ENCODE peak calls at places on chromosome X, in seven cellular contexts. N, Q, L, K, Y, G and C are unnamed samples. For H3K4me1 and H3K27me3, the result is how much of the 10 kb centered on the place peaks cover.

GRCh38 chrX:1727531-1728027 is 112.7 kb downstream of the ASMT start:
- DNase-seq in N (no peak), Q (peak), L (peak), K (no peak), Y (peak), G (no peak), C (no peak)

GRCh38 chrX:12241026-12241425 is 102.8 kb downstream of the FRMPD4 start:
- DNase-seq in N (no peak), Q (no peak), L (no peak), K (no peak), Y (no peak), G (peak), C (no peak)

GRCh38 chrX:23514082-23514481 is 153.2 kb upstream of the PRDX4 start:
- DNase-seq in N (no peak), Q (no peak), L (no peak), K (no peak), Y (no peak), G (no peak), C (no peak)

GRCh38 chrX:76420237-76420636 is 7.3 kb upstream of the MAGEE1 start:
- DNase-seq in N (no peak), Q (no peak), L (no peak), K (no peak), Y (no peak), G (no peak), C (no peak)

GRCh38 chrX:7146026-7146702 is 1.3 kb upstream of the STS start:
- DNase-seq in N (no peak), Q (no peak), L (no peak), K (no peak), Y (no peak), G (no peak), C (no peak)

GRCh38 chrX:125505207-125505606 is 185.5 kb downstream of the TEX13C start:
- DNase-seq in N (no peak), Q (no peak), L (no peak), K (no peak), Y (no peak), G (no peak), C (no peak)

GRCh38 chrX:13506574-13506973 is 62.8 kb upstream of the EGFL6 start:
- DNase-seq in N (no peak), Q (peak), L (no peak), K (peak), Y (no peak), G (peak), C (peak)

GRCh38 chrX:98068210-98068609 is 1184.5 kb downstream of the RPA4 start:
- DNase-seq in N (no peak), Q (no peak), L (no peak), K (no peak), Y (no peak), G (no peak), C (no peak)

GRCh38 chrX:117305168-117305766 is 811.3 kb downstream of the KLHL13 start:
- DNase-seq in N (no peak), Q (no peak), L (no peak), K (no peak), Y (no peak), G (no peak), C (no peak)

GRCh38 chrX:72271091-72271490 is 6.0 kb downstream of the RPS4X start:
- DNase-seq in N (no peak), Q (no peak), L (no peak), K (no peak), Y (no peak), G (no peak), C (no peak)
- H3K4me1 ChIP-seq in N (under half), Q (half or more), L (under half), K (under half), Y (under half), G (under half), C (under half)

DNA sequence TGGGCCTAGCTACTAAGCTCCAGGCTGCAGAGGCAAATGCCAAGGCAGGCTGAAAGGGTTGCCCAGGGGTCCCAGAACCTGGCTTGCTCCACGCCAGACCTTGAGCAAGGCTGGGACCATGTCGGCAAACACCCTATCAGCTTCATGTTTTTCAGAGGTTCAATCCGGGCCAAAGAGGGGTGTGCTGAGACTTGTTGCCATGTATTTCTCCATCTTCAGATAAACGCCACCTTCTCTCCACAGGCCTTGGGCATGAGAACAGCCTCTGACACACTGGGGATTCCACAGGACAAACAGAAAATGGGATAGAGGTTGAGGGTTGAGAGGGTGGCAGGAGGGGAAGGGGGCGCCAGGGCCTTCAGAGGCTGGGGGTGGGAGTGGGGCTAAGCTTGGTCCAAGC is 8.6 kb downstream of the PJA1 start:
- DNase-seq in N (no peak), Q (no peak), L (no peak), K (no peak), Y (no peak), G (no peak), C (no peak)
- H3K27me3 ChIP-seq in N (under half), Q (under half), L (under half), K (under half), Y (under half), G (under half), C (under half)

DNA sequence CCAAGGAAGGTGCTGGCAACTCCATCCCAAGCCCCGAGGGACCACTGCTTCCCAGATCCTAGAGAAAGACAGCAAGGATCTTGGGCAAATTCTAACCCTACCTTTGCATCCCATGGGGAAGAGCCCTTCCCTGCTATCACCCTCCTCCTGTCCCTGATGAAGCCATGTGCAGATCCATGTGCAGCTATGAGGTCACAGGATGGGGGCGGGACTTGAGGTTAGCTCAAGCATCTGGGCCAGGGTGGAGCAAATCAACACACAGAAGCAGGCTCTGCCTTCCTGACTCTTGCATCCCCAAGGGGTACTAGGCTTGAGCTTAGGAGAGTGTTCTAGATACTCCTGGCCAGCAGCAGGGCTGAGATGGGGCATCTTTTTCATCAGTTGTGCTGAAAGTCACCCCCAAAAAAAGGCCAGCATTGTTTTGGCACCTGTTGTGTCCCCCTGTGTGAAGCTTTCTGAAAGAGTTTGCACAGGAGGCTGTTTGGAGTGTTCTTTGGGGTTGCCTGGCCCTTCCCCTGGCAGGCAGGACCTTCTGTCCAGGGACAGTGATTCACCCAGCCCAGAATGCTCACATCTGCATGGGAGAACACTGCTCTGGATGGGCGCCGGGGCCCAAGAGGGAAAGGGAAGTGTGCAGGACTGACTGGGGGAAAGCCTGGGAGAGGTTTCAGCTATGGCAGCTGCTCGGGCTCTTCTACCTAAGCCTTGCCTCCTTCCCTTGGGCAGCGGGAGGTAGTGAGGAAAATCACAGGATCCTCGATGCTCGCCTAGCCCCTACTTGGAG is 50.8 kb downstream of the PRPS1 start:
- DNase-seq in N (no peak), Q (peak), L (no peak), K (peak), Y (peak), G (peak), C (peak)
- H3K4me1 ChIP-seq in N (under half), Q (under half), L (under half), K (under half), Y (under half), G (under half), C (under half)

GRCh38 chrX:137233478-137233877 is 199.7 kb upstream of the GPR101 start:
- DNase-seq in N (no peak), Q (no peak), L (no peak), K (no peak), Y (no peak), G (no peak), C (no peak)

GRCh38 chrX:137236837-137237236 is 203.0 kb upstream of the GPR101 start:
- DNase-seq in N (no peak), Q (no peak), L (no peak), K (no peak), Y (no peak), G (no peak), C (no peak)

GRCh38 chrX:137234651-137235402 is 201.0 kb upstream of the GPR101 start:
- DNase-seq in N (no peak), Q (no peak), L (no peak), K (no peak), Y (no peak), G (no peak), C (peak)
- H3K27me3 ChIP-seq in N (under half), Q (under half), L (under half), K (under half), Y (under half), G (under half), C (under half)